ENCODE peak calls at places on chromosome 10, in seven cellular contexts. Y is kidney epithelial cell, R is esophagus squamous epithelium, Z is cardiac muscle cell, B is GM20000, T is suprapubic skin, G is epithelial cell of esophagus. D is an unnamed sample.

GRCh38 chr10:72574636-72575035 is 51.2 kb downstream of the MICU1 start:
- DNase-seq in G (no peak), Y (no peak), R (no peak), B (no peak), T (no peak), Z (no peak), D (no peak)

GRCh38 chr10:52011113-52011512 is 303.0 kb upstream of the DKK1 start:
- DNase-seq in G (no peak), Y (no peak), T (no peak), R (no peak), Z (no peak), B (no peak), D (no peak)

GRCh38 chr10:11793762-11794479 is 29.2 kb upstream of the PROSER2 start:
- DNase-seq in Y (peak), T (no peak), B (no peak), G (peak), Z (peak), R (no peak), D (no peak)

GRCh38 chr10:15515207-15515606 is 144.1 kb upstream of the FAM171A1 start:
- DNase-seq in B (no peak), R (no peak), Z (no peak), T (no peak), G (no peak), Y (no peak), D (peak)

GRCh38 chr10:123997486-123998196 is 95.8 kb downstream of the CHST15 start:
- DNase-seq in G (peak), T (peak), Y (peak), R (peak), Z (no peak), B (no peak), D (peak)

GRCh38 chr10:103772096-103772845 is 83.1 kb downstream of the SH3PXD2A start:
- DNase-seq in Z (peak), Y (no peak), G (peak), T (peak), R (peak), B (peak), D (peak)

GRCh38 chr10:12195281-12195602 is 449 bp downstream of the NUDT5 start:
- DNase-seq in T (no peak), G (no peak), B (peak), Z (peak), Y (no peak), R (no peak), D (no peak)

GRCh38 chr10:87930929-87931835 is 67.8 kb downstream of the PTEN start:
- DNase-seq in Z (no peak), T (no peak), B (peak), G (no peak), R (no peak), Y (no peak), D (no peak)

GRCh38 chr10:52755297-52756062 is 17.1 kb downstream of the MBL2 start:
- DNase-seq in R (no peak), T (no peak), G (peak), B (no peak), Y (peak), Z (no peak), D (peak)

GRCh38 chr10:129685271-129685670 is 218.2 kb downstream of the MGMT start:
- DNase-seq in B (no peak), T (no peak), Z (no peak), R (no peak), G (no peak), Y (no peak), D (no peak)

GRCh38 chr10:100684688-100685235 is 60.6 kb upstream of the PAX2 start:
- DNase-seq in B (no peak), T (no peak), Z (no peak), Y (no peak), R (no peak), G (no peak), D (no peak)
- TF ChIP-seq CTCF in B (no peak), T (no peak), Z (no peak), Y (no peak), R (no peak), G (no peak), D (no peak)

GRCh38 chr10:43197834-43198681 is 59.8 kb downstream of the CSGALNACT2 start:
- DNase-seq in R (no peak), Z (no peak), Y (no peak), T (peak), G (peak), B (peak), D (no peak)
- TF ChIP-seq CTCF in R (peak), Z (peak), Y (peak), T (no peak), G (peak), B (peak), D (peak)

DNA sequence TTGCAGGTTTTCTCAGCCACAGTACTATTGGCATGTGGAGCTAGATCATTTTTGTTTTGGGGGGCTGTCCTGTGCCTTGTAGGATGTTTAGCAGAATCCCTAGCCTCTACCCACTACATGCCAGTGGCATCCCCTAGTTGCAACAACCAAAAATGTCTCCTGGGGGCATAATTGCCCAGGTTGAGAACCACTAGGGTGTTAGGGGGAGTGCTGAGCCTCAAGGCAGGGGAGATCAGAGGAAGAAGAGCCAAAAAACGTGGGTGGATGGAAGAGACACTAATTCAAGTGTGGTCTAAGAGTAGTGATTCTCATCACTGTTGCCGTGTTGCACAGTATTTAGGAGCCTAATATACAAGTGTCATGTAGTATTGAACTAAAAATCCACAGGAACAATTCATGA is 31.7 kb upstream of the CCNY start:
- DNase-seq in B (no peak), T (no peak), Z (no peak), Y (no peak), G (no peak), R (no peak), D (no peak)
- TF ChIP-seq CTCF in B (no peak), T (no peak), Z (no peak), Y (no peak), G (no peak), R (no peak), D (no peak)

DNA sequence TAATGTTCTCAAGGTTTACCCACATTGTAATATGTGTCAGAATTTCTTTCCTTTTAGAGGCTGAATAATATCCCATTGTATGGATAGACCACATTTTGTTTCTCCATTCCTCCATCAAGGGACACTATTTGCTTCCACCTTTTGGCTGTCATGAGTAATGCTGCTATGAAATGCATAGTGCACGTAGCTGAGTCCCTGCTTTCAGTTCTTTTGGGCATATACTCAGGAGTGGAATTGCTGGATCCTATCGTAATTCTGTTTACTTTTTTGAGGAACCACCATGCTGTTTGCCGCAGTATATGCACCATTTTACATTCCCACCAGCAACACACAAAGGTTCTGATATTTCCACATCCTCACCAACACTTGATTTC is 60.0 kb downstream of the PRF1 start:
- DNase-seq in Y (no peak), T (no peak), B (no peak), G (no peak), Z (no peak), R (no peak), D (no peak)
- TF ChIP-seq CTCF in Y (no peak), T (no peak), B (no peak), G (peak), Z (peak), R (no peak), D (peak)

D was measured in BJ.